ENCODE peak calls at places on chromosomes 1 and 21, in four cellular contexts. C, L, W and B are unnamed samples.

GRCh38 chr1:203354246-203354645 is 3.3 kb upstream of the FMOD start:
- DNase-seq in C (no peak), L (no peak), W (no peak), B (no peak)

GRCh38 chr1:173862769-173863223 is 5.0 kb downstream of the GAS5 start:
- DNase-seq in C (no peak), L (peak; percentile 34), W (no peak), B (no peak)

GRCh38 chr1:81052162-81052561 is 748.6 kb upstream of the ADGRL2 start:
- DNase-seq in C (no peak), L (no peak), W (no peak), B (no peak)

GRCh38 chr1:228178737-228179720 is 13.4 kb downstream of the IBA57 start:
- DNase-seq in C (no peak), L (no peak), W (no peak), B (no peak)

GRCh38 chr1:180343931-180344406 is 113.9 kb downstream of the LHX4 start:
- DNase-seq in C (no peak), L (peak; percentile 47), W (no peak), B (no peak)

GRCh38 chr1:20442920-20443625 is 42.9 kb downstream of the CAMK2N1 start:
- DNase-seq in C (no peak), L (no peak), W (no peak), B (no peak)

GRCh38 chr1:230270185-230270939 is 155.8 kb downstream of the PGBD5 start:
- DNase-seq in C (no peak), L (peak; percentile 72), W (peak; percentile 13), B (no peak)

GRCh38 chr1:173122344-173122880 is 71.7 kb upstream of the TNFSF18 start:
- DNase-seq in C (no peak), L (no peak), W (no peak), B (no peak)

GRCh38 chr1:241834733-241835377 is 13.1 kb upstream of the EXO1 start:
- DNase-seq in C (no peak), L (peak; percentile 61), W (no peak), B (no peak)

GRCh38 chr1:160143695-160144094 is 7.7 kb upstream of the ATP1A4 start:
- DNase-seq in C (no peak), L (no peak), W (no peak), B (no peak)

GRCh38 chr1:117571496-117571895 is 34.4 kb upstream of the TENT5C start:
- DNase-seq in C (no peak), L (no peak), W (no peak), B (no peak)

GRCh38 chr1:236821111-236821625 is 26.1 kb downstream of the MTR start:
- DNase-seq in C (no peak), L (peak; percentile 26), W (no peak), B (no peak)

GRCh38 chr1:24540906-24541710 is 14.8 kb upstream of the NCMAP start:
- DNase-seq in C (no peak), L (peak; percentile 65), W (no peak), B (no peak)

GRCh38 chr1:194225781-194226180 is 1039.4 kb upstream of the B3GALT2 start:
- DNase-seq in C (no peak), L (no peak), W (no peak), B (no peak)

GRCh38 chr1:84845357-84845756 is 47.6 kb downstream of the LPAR3 start:
- DNase-seq in C (no peak), L (no peak), W (no peak), B (no peak)

GRCh38 chr21:31932470-31932764 is 59.6 kb downstream of the HUNK start:
- DNase-seq in C (no peak), L (no peak), W (no peak), B (no peak)

GRCh38 chr1:246271516-246271915 is 235.6 kb downstream of the SMYD3 start:
- DNase-seq in C (no peak), L (peak; percentile 65), W (no peak), B (no peak)

GRCh38 chr1:248618878-248619277 is 16.0 kb downstream of the OR2T11 start:
- DNase-seq in C (no peak), L (peak; percentile 39), W (no peak), B (peak; percentile 34)

GRCh38 chr21:43370091-43370658 is 56.8 kb downstream of the SIK1 start:
- DNase-seq in C (no peak), L (peak; percentile 7), W (peak; percentile 54), B (no peak)

GRCh38 chr1:68974447-68974846 is 477.6 kb upstream of the DEPDC1 start:
- DNase-seq in C (no peak), L (no peak), W (no peak), B (no peak)
- TF ChIP-seq CTCF in C (no peak), L (no peak), W (no peak), B (no peak)

GRCh38 chr1:153190373-153190772 is 12.9 kb upstream of the LELP1 start:
- DNase-seq in C (no peak), L (no peak), W (no peak), B (no peak)
- TF ChIP-seq CTCF in C (peak; percentile 74), L (no peak), W (no peak), B (no peak)

GRCh38 chr1:1761504-1762376 is 16.5 kb downstream of the NADK start:
- DNase-seq in C (no peak), L (no peak), W (no peak), B (no peak)

GRCh38 chr1:1760715-1761114 is 17.6 kb downstream of the NADK start:
- DNase-seq in C (no peak), L (no peak), W (peak; percentile 13), B (no peak)

GRCh38 chr1:1760345-1760650 is 18.0 kb downstream of the NADK start:
- DNase-seq in C (no peak), L (no peak), W (peak; percentile 73), B (no peak)

GRCh38 chr1:1764876-1765478 is 13.3 kb downstream of the NADK start:
- DNase-seq in C (no peak), L (no peak), W (peak; percentile 85), B (no peak)

DNA sequence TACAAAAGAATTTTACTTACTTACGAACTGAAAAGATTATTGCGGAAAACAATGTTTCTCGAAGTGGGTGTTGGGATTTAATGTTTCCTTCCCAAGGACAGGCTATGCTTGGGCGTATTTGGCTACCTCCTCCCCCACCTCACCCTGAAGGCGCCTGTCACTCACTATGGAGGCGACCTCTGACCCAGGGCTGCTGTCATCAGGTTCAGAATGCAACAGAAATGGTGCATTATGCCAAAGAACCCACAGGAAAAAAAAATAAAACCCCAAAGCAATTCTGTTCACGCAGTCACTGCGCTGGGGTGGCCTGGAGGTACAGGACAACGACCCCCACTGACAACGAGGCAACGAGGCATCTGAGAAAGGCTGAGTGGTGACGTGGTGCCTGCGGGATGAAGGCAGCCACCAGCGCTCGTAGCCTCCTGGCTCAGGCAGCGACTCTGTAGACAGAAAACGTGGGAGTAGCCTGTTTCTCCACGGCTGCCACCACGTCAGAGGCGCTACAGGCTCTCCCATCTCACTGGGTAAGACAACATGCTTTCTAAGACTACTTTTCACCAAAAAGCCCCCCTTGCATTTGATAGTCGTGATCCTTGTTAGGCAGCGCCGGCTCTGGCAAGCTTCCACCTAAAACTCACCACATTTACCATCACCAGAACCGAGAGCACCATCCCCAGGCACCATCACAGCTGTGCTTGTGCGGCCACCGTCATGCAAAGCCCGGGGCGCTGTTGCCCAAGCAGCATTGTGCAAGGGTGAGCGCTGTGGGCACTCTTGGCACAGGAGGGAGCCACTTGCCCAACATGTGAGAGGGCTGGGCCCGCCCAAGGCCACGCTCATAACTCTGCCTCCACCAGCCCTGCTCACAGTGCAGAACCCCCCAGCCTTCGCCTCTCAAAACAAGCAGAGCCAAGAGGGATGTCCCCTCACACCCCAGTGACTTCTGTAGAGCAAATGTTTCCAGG is 14.3 kb downstream of the NADK start:
- DNase-seq in C (peak; percentile 75), L (peak; percentile 66), W (peak; percentile 96), B (no peak)
- TF ChIP-seq CTCF in C (no peak), L (peak; percentile 11), W (peak; percentile 14), B (no peak)

GRCh38 chr1:114298059-114298458 is 144.4 kb upstream of the SYT6 start:
- DNase-seq in C (no peak), L (no peak), W (no peak), B (no peak)

GRCh38 chr1:114295321-114295720 is 141.7 kb upstream of the SYT6 start:
- DNase-seq in C (no peak), L (no peak), W (no peak), B (no peak)

GRCh38 chr1:114292194-114292593 is 138.5 kb upstream of the SYT6 start:
- DNase-seq in C (no peak), L (no peak), W (peak; percentile 61), B (no peak)

GRCh38 chr1:114299331-114300005 is 145.8 kb upstream of the SYT6 start:
- DNase-seq in C (no peak), L (peak; percentile 29), W (no peak), B (no peak)

GRCh38 chr1:114296413-114296812 is 142.7 kb upstream of the SYT6 start:
- DNase-seq in C (no peak), L (no peak), W (no peak), B (no peak)
- TF ChIP-seq CTCF in C (no peak), L (no peak), W (no peak), B (no peak)

DNA sequence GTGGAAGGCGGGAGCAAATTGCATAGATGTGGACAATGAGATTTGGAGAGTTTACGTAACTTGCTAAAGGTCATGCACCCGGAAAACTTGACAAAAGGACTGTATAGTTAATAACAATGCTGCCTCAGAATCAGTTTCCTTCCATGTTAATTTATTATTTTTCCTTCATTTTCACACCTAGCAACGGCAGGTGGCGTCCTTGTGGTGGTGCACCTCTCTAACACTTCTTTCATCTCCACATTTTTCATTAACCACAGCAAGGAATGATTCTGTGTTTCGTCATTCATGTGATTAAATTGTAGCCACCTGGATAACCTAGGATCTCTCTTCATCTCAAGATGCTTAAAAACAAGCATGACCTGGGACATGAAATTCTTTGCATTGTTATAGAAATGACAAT is 2133.0 kb downstream of the NCAM2 start:
- DNase-seq in C (no peak), L (no peak), W (no peak), B (no peak)
- TF ChIP-seq CTCF in C (peak; percentile 48), L (no peak), W (no peak), B (no peak)

GRCh38 chr1:147062951-147063350 is 109.3 kb downstream of the PRKAB2 start:
- DNase-seq in C (no peak), L (peak; percentile 20), W (no peak), B (no peak)
- TF ChIP-seq CTCF in C (no peak), L (no peak), W (no peak), B (no peak)

DNA sequence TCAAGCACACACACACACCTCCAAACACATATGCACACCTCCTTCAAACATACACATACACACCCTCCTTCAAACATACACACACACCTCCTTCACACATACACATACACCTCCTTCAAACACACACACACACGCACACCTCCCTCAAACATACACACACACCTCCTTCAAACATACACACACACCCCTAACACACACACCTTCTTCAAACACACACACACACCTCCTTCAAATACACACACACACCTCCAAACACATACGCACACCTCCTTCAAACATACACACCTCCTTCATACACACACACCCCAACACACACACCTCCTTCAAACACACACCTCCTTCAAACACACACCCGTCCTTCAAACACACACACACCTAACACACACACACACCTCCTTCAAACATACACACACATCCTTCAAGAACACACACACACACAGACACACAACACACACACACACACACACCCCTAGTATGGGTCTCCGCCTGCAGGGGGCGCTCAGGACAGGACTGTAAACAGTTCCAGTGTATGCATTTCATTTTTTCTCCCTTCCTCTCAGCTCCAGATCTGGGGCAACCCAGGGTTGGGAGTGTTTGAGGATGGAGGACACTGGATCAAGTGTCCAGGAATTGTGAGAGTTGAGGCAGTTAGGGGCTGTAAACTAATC is 12.1 kb downstream of the LGR6 start:
- DNase-seq in C (no peak), L (peak; percentile 21), W (no peak), B (no peak)
- TF ChIP-seq CTCF in C (no peak), L (peak; percentile 39), W (no peak), B (no peak)

GRCh38 chr1:29415156-29415830 is 179.0 kb downstream of the PTPRU start:
- DNase-seq in C (no peak), L (peak; percentile 26), W (no peak), B (no peak)
- TF ChIP-seq CTCF in C (no peak), L (no peak), W (no peak), B (no peak)